ENCODE peak calls at places on chromosomes 3 and 15, in eight cellular contexts. One of them, this sample, is unnamed.
A peak's percentile ranks its signal among the peaks of the same experiment; 100 is the strongest.

GRCh38 chr3:148253713-148254112 is 444.0 kb upstream of the AGTR1 start:
- DNase-seq in T-helper 2 cell: no peak
- DNase-seq in caudate nucleus: no peak
- DNase-seq in fibroblast of lung: no peak
- DNase-seq in K562: no peak
- DNase-seq in midbrain: no peak
- DNase-seq in left lung: no peak
- DNase-seq in GM13976: no peak
- DNase-seq in this sample: no peak

GRCh38 chr3:188687389-188687788 is 484.4 kb upstream of the TPRG1 start:
- DNase-seq in T-helper 2 cell: no peak
- DNase-seq in caudate nucleus: no peak
- DNase-seq in fibroblast of lung: peak; percentile 87
- DNase-seq in K562: no peak
- DNase-seq in midbrain: no peak
- DNase-seq in left lung: peak; percentile 34
- DNase-seq in GM13976: no peak
- DNase-seq in this sample: peak; percentile 71

GRCh38 chr15:77659350-77660321 is 26.9 kb upstream of the LINGO1 start:
- DNase-seq in T-helper 2 cell: no peak
- DNase-seq in caudate nucleus: no peak
- DNase-seq in fibroblast of lung: peak; percentile 31
- DNase-seq in K562: peak; percentile 95
- DNase-seq in midbrain: peak; percentile 41
- DNase-seq in left lung: peak; percentile 44
- DNase-seq in GM13976: peak; percentile 83
- DNase-seq in this sample: peak; percentile 81

GRCh38 chr3:184737641-184738518 is 26.0 kb upstream of the MAGEF1 start:
- DNase-seq in T-helper 2 cell: no peak
- DNase-seq in caudate nucleus: no peak
- DNase-seq in fibroblast of lung: peak; percentile 76
- DNase-seq in K562: no peak
- DNase-seq in midbrain: no peak
- DNase-seq in left lung: peak; percentile 34
- DNase-seq in GM13976: no peak
- DNase-seq in this sample: no peak

GRCh38 chr3:187040637-187041361 is 98.5 kb downstream of the RPL39L start:
- DNase-seq in T-helper 2 cell: no peak
- DNase-seq in caudate nucleus: no peak
- DNase-seq in fibroblast of lung: peak; percentile 71
- DNase-seq in K562: peak; percentile 33
- DNase-seq in midbrain: no peak
- DNase-seq in left lung: no peak
- DNase-seq in GM13976: no peak
- DNase-seq in this sample: peak; percentile 57

GRCh38 chr3:141385386-141386079 is 17.2 kb downstream of the ZBTB38 start:
- DNase-seq in T-helper 2 cell: no peak
- DNase-seq in caudate nucleus: no peak
- DNase-seq in fibroblast of lung: no peak
- DNase-seq in K562: no peak
- DNase-seq in midbrain: no peak
- DNase-seq in left lung: no peak
- DNase-seq in GM13976: no peak
- DNase-seq in this sample: no peak

GRCh38 chr15:52529289-52529929 is 729 bp upstream of the MYO5A start:
- DNase-seq in T-helper 2 cell: peak; percentile 6
- DNase-seq in caudate nucleus: peak; percentile 56
- DNase-seq in fibroblast of lung: no peak
- DNase-seq in K562: no peak
- DNase-seq in midbrain: peak; percentile 63
- DNase-seq in left lung: no peak
- DNase-seq in GM13976: peak; percentile 27
- DNase-seq in this sample: no peak

GRCh38 chr15:31264534-31265089 is 62.0 kb upstream of the KLF13 start:
- DNase-seq in T-helper 2 cell: no peak
- DNase-seq in caudate nucleus: no peak
- DNase-seq in fibroblast of lung: no peak
- DNase-seq in K562: no peak
- DNase-seq in midbrain: no peak
- DNase-seq in left lung: peak; percentile 34
- DNase-seq in GM13976: no peak
- DNase-seq in this sample: no peak

GRCh38 chr3:106731230-106731629 is 646.0 kb upstream of the CCDC54 start:
- DNase-seq in T-helper 2 cell: no peak
- DNase-seq in caudate nucleus: no peak
- DNase-seq in fibroblast of lung: no peak
- DNase-seq in K562: no peak
- DNase-seq in midbrain: no peak
- DNase-seq in left lung: no peak
- DNase-seq in GM13976: no peak
- DNase-seq in this sample: no peak

GRCh38 chr15:62732078-62732477 is 310.5 kb upstream of the TPM1 start:
- DNase-seq in T-helper 2 cell: no peak
- DNase-seq in caudate nucleus: no peak
- DNase-seq in fibroblast of lung: no peak
- DNase-seq in K562: no peak
- DNase-seq in midbrain: no peak
- DNase-seq in left lung: no peak
- DNase-seq in GM13976: no peak
- DNase-seq in this sample: no peak

GRCh38 chr15:73050561-73051297 is 1.5 kb upstream of the NEO1 start:
- DNase-seq in T-helper 2 cell: no peak
- DNase-seq in caudate nucleus: no peak
- DNase-seq in fibroblast of lung: no peak
- DNase-seq in K562: no peak
- DNase-seq in midbrain: no peak
- DNase-seq in left lung: no peak
- DNase-seq in GM13976: no peak
- DNase-seq in this sample: no peak

GRCh38 chr3:49713336-49714105 is 6.0 kb downstream of the AMIGO3 start:
- DNase-seq in T-helper 2 cell: no peak
- DNase-seq in caudate nucleus: no peak
- DNase-seq in fibroblast of lung: no peak
- DNase-seq in K562: no peak
- DNase-seq in midbrain: no peak
- DNase-seq in left lung: no peak
- DNase-seq in GM13976: no peak
- DNase-seq in this sample: no peak

GRCh38 chr15:63043391-63044076 is 987 bp downstream of the TPM1 start:
- DNase-seq in T-helper 2 cell: no peak
- DNase-seq in caudate nucleus: no peak
- DNase-seq in fibroblast of lung: no peak
- DNase-seq in K562: no peak
- DNase-seq in midbrain: no peak
- DNase-seq in left lung: no peak
- DNase-seq in GM13976: peak; percentile 40
- DNase-seq in this sample: no peak

GRCh38 chr15:70088887-70089691 is 8.6 kb downstream of the TLE3 start:
- DNase-seq in T-helper 2 cell: no peak
- DNase-seq in caudate nucleus: no peak
- DNase-seq in fibroblast of lung: peak; percentile 79
- DNase-seq in K562: no peak
- DNase-seq in midbrain: no peak
- DNase-seq in left lung: no peak
- DNase-seq in GM13976: no peak
- DNase-seq in this sample: no peak

GRCh38 chr3:179376474-179376873 is 29.0 kb downstream of the MFN1 start:
- DNase-seq in T-helper 2 cell: no peak
- DNase-seq in caudate nucleus: no peak
- DNase-seq in fibroblast of lung: no peak
- DNase-seq in K562: no peak
- DNase-seq in midbrain: no peak
- DNase-seq in left lung: no peak
- DNase-seq in GM13976: no peak
- DNase-seq in this sample: no peak

GRCh38 chr15:89743594-89743993 is 7.5 kb downstream of the MESP1 start:
- DNase-seq in T-helper 2 cell: no peak
- DNase-seq in caudate nucleus: no peak
- DNase-seq in fibroblast of lung: no peak
- DNase-seq in K562: no peak
- DNase-seq in midbrain: no peak
- DNase-seq in left lung: no peak
- DNase-seq in GM13976: no peak
- DNase-seq in this sample: no peak

GRCh38 chr3:98070840-98071239 is 16.1 kb upstream of the OR5AC2 start:
- DNase-seq in T-helper 2 cell: no peak
- DNase-seq in caudate nucleus: no peak
- DNase-seq in fibroblast of lung: no peak
- DNase-seq in K562: no peak
- DNase-seq in midbrain: no peak
- DNase-seq in left lung: no peak
- DNase-seq in GM13976: no peak
- DNase-seq in this sample: no peak

GRCh38 chr15:65981837-65982696 is 112.8 kb downstream of the RAB11A start:
- DNase-seq in T-helper 2 cell: peak; percentile 50
- DNase-seq in caudate nucleus: peak; percentile 18
- DNase-seq in fibroblast of lung: no peak
- DNase-seq in K562: peak; percentile 80
- DNase-seq in midbrain: no peak
- DNase-seq in left lung: peak; percentile 56
- DNase-seq in GM13976: peak; percentile 78
- DNase-seq in this sample: no peak

GRCh38 chr15:88487796-88488523 is 20.5 kb downstream of the MRPS11 start:
- DNase-seq in T-helper 2 cell: no peak
- DNase-seq in caudate nucleus: no peak
- DNase-seq in fibroblast of lung: no peak
- DNase-seq in K562: no peak
- DNase-seq in midbrain: no peak
- DNase-seq in left lung: no peak
- DNase-seq in GM13976: no peak
- DNase-seq in this sample: no peak

GRCh38 chr3:95184038-95184437 is 1121.2 kb downstream of the NSUN3 start:
- DNase-seq in T-helper 2 cell: no peak
- DNase-seq in caudate nucleus: no peak
- DNase-seq in fibroblast of lung: no peak
- DNase-seq in K562: no peak
- DNase-seq in midbrain: no peak
- DNase-seq in left lung: no peak
- DNase-seq in GM13976: no peak
- DNase-seq in this sample: no peak

GRCh38 chr3:128240232-128240631 is 87.0 kb downstream of the EEFSEC start:
- DNase-seq in T-helper 2 cell: no peak
- DNase-seq in caudate nucleus: no peak
- DNase-seq in fibroblast of lung: no peak
- DNase-seq in K562: no peak
- DNase-seq in midbrain: no peak
- DNase-seq in left lung: no peak
- DNase-seq in GM13976: no peak
- DNase-seq in this sample: no peak

GRCh38 chr3:64824281-64824980 is 136.6 kb upstream of the ADAMTS9 start:
- DNase-seq in T-helper 2 cell: no peak
- DNase-seq in caudate nucleus: no peak
- DNase-seq in fibroblast of lung: peak; percentile 52
- DNase-seq in K562: no peak
- DNase-seq in midbrain: no peak
- DNase-seq in left lung: no peak
- DNase-seq in GM13976: no peak
- DNase-seq in this sample: no peak

GRCh38 chr3:56467801-56468183 is 475 bp downstream of the ERC2 start:
- DNase-seq in T-helper 2 cell: no peak
- DNase-seq in caudate nucleus: no peak
- DNase-seq in fibroblast of lung: no peak
- DNase-seq in K562: no peak
- DNase-seq in midbrain: no peak
- DNase-seq in left lung: no peak
- DNase-seq in GM13976: peak; percentile 17
- DNase-seq in this sample: no peak

GRCh38 chr3:136898954-136899353 is 36.9 kb downstream of the NCK1 start:
- DNase-seq in T-helper 2 cell: no peak
- DNase-seq in caudate nucleus: no peak
- DNase-seq in fibroblast of lung: peak; percentile 36
- DNase-seq in K562: no peak
- DNase-seq in midbrain: no peak
- DNase-seq in left lung: no peak
- DNase-seq in GM13976: no peak
- DNase-seq in this sample: no peak

GRCh38 chr3:127408684-127409420 is 121.0 kb upstream of the PRR20G start:
- DNase-seq in T-helper 2 cell: no peak
- DNase-seq in caudate nucleus: no peak
- DNase-seq in fibroblast of lung: no peak
- DNase-seq in K562: no peak
- DNase-seq in midbrain: no peak
- DNase-seq in left lung: peak; percentile 27
- DNase-seq in GM13976: no peak
- DNase-seq in this sample: no peak

GRCh38 chr3:35223636-35224035 is 415.7 kb upstream of the ARPP21 start:
- DNase-seq in T-helper 2 cell: no peak
- DNase-seq in caudate nucleus: no peak
- DNase-seq in fibroblast of lung: no peak
- DNase-seq in K562: no peak
- DNase-seq in midbrain: no peak
- DNase-seq in left lung: no peak
- DNase-seq in GM13976: no peak
- DNase-seq in this sample: no peak

GRCh38 chr15:92809880-92810361 is 90.2 kb upstream of the CHD2 start:
- DNase-seq in T-helper 2 cell: no peak
- DNase-seq in caudate nucleus: no peak
- DNase-seq in fibroblast of lung: peak; percentile 67
- DNase-seq in K562: no peak
- DNase-seq in midbrain: peak; percentile 71
- DNase-seq in left lung: peak; percentile 59
- DNase-seq in GM13976: no peak
- DNase-seq in this sample: no peak

GRCh38 chr3:159866201-159866746 is 122.4 kb upstream of the IL12A start:
- DNase-seq in T-helper 2 cell: no peak
- DNase-seq in caudate nucleus: no peak
- DNase-seq in fibroblast of lung: peak; percentile 49
- DNase-seq in K562: no peak
- DNase-seq in midbrain: no peak
- DNase-seq in left lung: no peak
- DNase-seq in GM13976: no peak
- DNase-seq in this sample: peak; percentile 60

GRCh38 chr15:63587527-63587926 is 9.7 kb upstream of the FBXL22 start:
- DNase-seq in T-helper 2 cell: no peak
- DNase-seq in caudate nucleus: no peak
- DNase-seq in fibroblast of lung: peak; percentile 37
- DNase-seq in K562: no peak
- DNase-seq in midbrain: no peak
- DNase-seq in left lung: no peak
- DNase-seq in GM13976: no peak
- DNase-seq in this sample: peak; percentile 86

GRCh38 chr3:173399001-173399400 is 1.5 kb downstream of the NLGN1 start:
- DNase-seq in T-helper 2 cell: no peak
- DNase-seq in caudate nucleus: no peak
- DNase-seq in fibroblast of lung: no peak
- DNase-seq in K562: no peak
- DNase-seq in midbrain: no peak
- DNase-seq in left lung: no peak
- DNase-seq in GM13976: no peak
- DNase-seq in this sample: no peak

GRCh38 chr3:71355862-71356261 is 227.7 kb downstream of the FOXP1 start:
- DNase-seq in T-helper 2 cell: no peak
- DNase-seq in caudate nucleus: no peak
- DNase-seq in fibroblast of lung: no peak
- DNase-seq in K562: no peak
- DNase-seq in midbrain: no peak
- DNase-seq in left lung: no peak
- DNase-seq in GM13976: no peak
- DNase-seq in this sample: no peak